ENCODE peak calls at places on chromosome 20, in four cellular contexts. S, F, Q and N are unnamed samples.

GRCh38 chr20:34713194-34713943 is 9.2 kb downstream of the TP53INP2 start:
- DNase-seq in S (no peak), F (no peak), Q (peak), N (no peak)

GRCh38 chr20:15865553-15865952 is 707.7 kb downstream of the KIF16B start:
- DNase-seq in S (no peak), F (no peak), Q (no peak), N (no peak)

GRCh38 chr20:22716824-22717351 is 132.5 kb upstream of the FOXA2 start:
- DNase-seq in S (no peak), F (no peak), Q (no peak), N (no peak)

GRCh38 chr20:63333241-63333836 is 27.8 kb downstream of the CHRNA4 start:
- DNase-seq in S (no peak), F (no peak), Q (no peak), N (no peak)

GRCh38 chr20:3382836-3383235 is 24.6 kb downstream of the DNAAF9 start:
- DNase-seq in S (no peak), F (no peak), Q (no peak), N (no peak)

GRCh38 chr20:775679-776135 is 7.4 kb upstream of the SLC52A3 start:
- DNase-seq in S (no peak), F (no peak), Q (no peak), N (no peak)

GRCh38 chr20:50848846-50849673 is 54.2 kb downstream of the BCAS4 start:
- DNase-seq in S (no peak), F (no peak), Q (no peak), N (no peak)

GRCh38 chr20:64038252-64038578 is 2.2 kb downstream of the C20orf204 start:
- DNase-seq in S (no peak), F (no peak), Q (no peak), N (no peak)

GRCh38 chr20:22700387-22700786 is 116.0 kb upstream of the FOXA2 start:
- DNase-seq in S (no peak), F (no peak), Q (no peak), N (no peak)

GRCh38 chr20:35901678-35902544 is 52.4 kb downstream of the SCAND1 start:
- DNase-seq in S (no peak), F (no peak), Q (peak), N (no peak)

GRCh38 chr20:51660741-51661608 is 107.2 kb downstream of the ATP9A start:
- DNase-seq in S (no peak), F (no peak), Q (peak), N (no peak)

GRCh38 chr20:51810155-51811039 is 8.1 kb upstream of the SALL4 start:
- DNase-seq in S (no peak), F (no peak), Q (no peak), N (no peak)

GRCh38 chr20:53786071-53786444 is 192.4 kb upstream of the ZNF217 start:
- DNase-seq in S (no peak), F (no peak), Q (no peak), N (no peak)

GRCh38 chr20:51350941-51351631 is 191.4 kb downstream of the NFATC2 start:
- DNase-seq in S (no peak), F (no peak), Q (peak), N (no peak)

GRCh38 chr20:24960302-24960801 is 11.3 kb downstream of the CST7 start:
- DNase-seq in S (no peak), F (peak), Q (no peak), N (no peak)

GRCh38 chr20:39190666-39191570 is 228.8 kb downstream of the DHX35 start:
- DNase-seq in S (no peak), F (no peak), Q (peak), N (no peak)

GRCh38 chr20:63591147-63591533 is 17.1 kb upstream of the HELZ2 start:
- DNase-seq in S (no peak), F (no peak), Q (no peak), N (no peak)

GRCh38 chr20:16350465-16350864 is 222.8 kb downstream of the KIF16B start:
- DNase-seq in S (peak), F (no peak), Q (peak), N (no peak)

GRCh38 chr20:23230766-23231385 is 119.7 kb upstream of the NXT1 start:
- DNase-seq in S (no peak), F (no peak), Q (no peak), N (no peak)

GRCh38 chr20:62606551-62607201 is 35.6 kb upstream of the SLCO4A1 start:
- DNase-seq in S (no peak), F (no peak), Q (no peak), N (no peak)

GRCh38 chr20:32457476-32457986 is 99.4 kb downstream of the ASXL1 start:
- DNase-seq in S (peak), F (peak), Q (peak), N (peak)

GRCh38 chr20:36951198-36951976 is at the start of gene SAMHD1:
- DNase-seq in S (peak), F (peak), Q (peak), N (peak)
- TF ChIP-seq CTCF in S (no peak), F (peak), Q (no peak), N (no peak)

GRCh38 chr20:13299401-13299800 is 78.3 kb downstream of the ISM1 start:
- DNase-seq in S (no peak), F (no peak), Q (no peak), N (no peak)

GRCh38 chr20:13301596-13301995 is 80.5 kb downstream of the ISM1 start:
- DNase-seq in S (no peak), F (no peak), Q (no peak), N (no peak)

GRCh38 chr20:13307562-13308163 is 86.6 kb downstream of the ISM1 start:
- DNase-seq in S (no peak), F (no peak), Q (no peak), N (no peak)

GRCh38 chr20:13298692-13299373 is 77.8 kb downstream of the ISM1 start:
- DNase-seq in S (no peak), F (no peak), Q (no peak), N (no peak)

GRCh38 chr20:13302647-13303425 is 81.8 kb downstream of the ISM1 start:
- DNase-seq in S (no peak), F (no peak), Q (peak), N (peak)
- TF ChIP-seq CTCF in S (peak), F (peak), Q (peak), N (peak)

GRCh38 chr20:59402697-59403096 is 102.3 kb downstream of the EDN3 start:
- DNase-seq in S (no peak), F (no peak), Q (no peak), N (no peak)

GRCh38 chr20:59404749-59405148 is 104.3 kb downstream of the EDN3 start:
- DNase-seq in S (no peak), F (no peak), Q (no peak), N (no peak)

GRCh38 chr20:59403962-59404314 is 103.5 kb downstream of the EDN3 start:
- DNase-seq in S (no peak), F (no peak), Q (no peak), N (no peak)

GRCh38 chr20:59405226-59405815 is 104.9 kb downstream of the EDN3 start:
- DNase-seq in S (no peak), F (no peak), Q (no peak), N (no peak)

GRCh38 chr20:59403261-59403961 is 103.0 kb downstream of the EDN3 start:
- DNase-seq in S (peak), F (peak), Q (no peak), N (peak)
- TF ChIP-seq CTCF in S (peak), F (peak), Q (peak), N (peak)

GRCh38 chr20:44691424-44692423 is 23.4 kb upstream of the CCN5 start:
- DNase-seq in S (no peak), F (no peak), Q (no peak), N (no peak)

GRCh38 chr20:44690781-44691423 is 24.3 kb upstream of the CCN5 start:
- DNase-seq in S (no peak), F (no peak), Q (no peak), N (no peak)

GRCh38 chr20:44686934-44687333 is 28.2 kb upstream of the CCN5 start:
- DNase-seq in S (no peak), F (no peak), Q (no peak), N (no peak)

GRCh38 chr20:44689809-44690208 is 25.4 kb upstream of the CCN5 start:
- DNase-seq in S (no peak), F (no peak), Q (no peak), N (peak)

DNA sequence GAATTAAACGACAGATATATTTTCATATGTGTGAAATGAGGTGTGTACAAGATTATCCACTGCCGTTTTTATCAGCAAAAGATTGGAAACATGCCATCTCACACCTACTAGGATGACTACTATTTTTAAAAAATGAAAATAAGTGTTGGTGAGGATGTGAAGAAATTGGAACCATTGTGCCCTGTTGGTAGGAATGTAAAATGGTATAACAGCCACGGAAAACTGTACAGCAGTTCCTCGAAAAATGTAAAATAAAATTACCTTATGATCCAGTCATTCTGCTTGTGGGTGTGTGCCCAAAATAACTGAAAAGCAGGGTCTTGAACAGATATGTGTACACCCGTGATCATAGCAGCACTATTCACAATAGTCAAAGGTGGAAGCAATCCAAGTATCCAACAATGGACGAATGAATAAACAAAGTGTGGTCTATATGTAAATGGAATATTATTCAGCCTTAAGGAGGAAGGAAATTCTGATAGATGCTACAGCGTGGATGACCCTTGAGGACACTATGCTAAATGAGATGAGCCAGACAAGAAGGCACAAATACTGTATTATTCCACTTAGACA is 27.0 kb upstream of the CCN5 start:
- DNase-seq in S (no peak), F (no peak), Q (no peak), N (no peak)
- TF ChIP-seq CTCF in S (no peak), F (no peak), Q (peak), N (no peak)

GRCh38 chr20:10047427-10047826 is 12.6 kb downstream of the ANKEF1 start:
- DNase-seq in S (no peak), F (no peak), Q (no peak), N (peak)
- TF ChIP-seq CTCF in S (no peak), F (peak), Q (no peak), N (peak)

GRCh38 chr20:12177657-12178293 is 260.1 kb downstream of the BTBD3 start:
- DNase-seq in S (no peak), F (no peak), Q (no peak), N (no peak)

GRCh38 chr20:12179692-12180091 is 262.0 kb downstream of the BTBD3 start:
- DNase-seq in S (no peak), F (no peak), Q (no peak), N (no peak)

GRCh38 chr20:12175538-12175937 is 257.8 kb downstream of the BTBD3 start:
- DNase-seq in S (no peak), F (no peak), Q (no peak), N (no peak)

GRCh38 chr20:12180107-12180661 is 262.5 kb downstream of the BTBD3 start:
- DNase-seq in S (no peak), F (no peak), Q (no peak), N (no peak)
- TF ChIP-seq CTCF in S (no peak), F (no peak), Q (no peak), N (no peak)

DNA sequence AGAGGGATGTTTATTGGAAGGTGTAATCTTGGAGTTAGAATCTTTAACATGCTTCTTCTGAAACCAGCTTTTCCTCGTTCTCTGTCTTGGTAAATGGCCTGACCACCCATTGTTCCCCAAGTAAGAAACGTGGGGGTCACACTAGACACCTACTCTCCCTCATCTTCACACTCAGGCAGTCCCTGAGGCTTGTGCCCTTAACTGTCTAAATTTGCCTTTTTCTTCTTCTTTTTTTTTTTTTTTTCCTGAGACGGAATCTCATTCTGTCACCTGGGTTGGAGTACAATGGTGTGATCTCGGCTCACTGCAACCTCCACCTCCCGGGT is 16.2 kb upstream of the ARFGEF2 start:
- DNase-seq in S (no peak), F (no peak), Q (no peak), N (no peak)
- TF ChIP-seq CTCF in S (no peak), F (peak), Q (peak), N (peak)

DNA sequence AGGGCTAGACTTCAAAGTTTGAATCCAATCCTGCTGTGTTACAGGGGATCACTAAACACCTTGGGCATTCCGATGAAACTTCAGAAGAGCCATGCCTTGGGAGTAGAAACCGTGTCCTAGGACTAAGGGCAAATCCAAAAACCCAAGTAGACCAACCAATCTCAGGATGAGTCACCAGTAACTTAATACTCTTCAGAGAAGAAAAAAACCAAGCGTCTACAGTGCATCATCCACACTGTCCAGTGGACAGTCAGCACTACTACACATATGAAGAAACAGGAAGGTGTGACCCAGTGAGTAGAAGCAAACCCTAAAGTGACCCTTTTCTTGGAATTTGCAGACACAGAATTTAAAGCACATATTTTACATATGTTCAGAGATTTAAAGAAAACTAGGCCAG is 39.4 kb upstream of the VAPB start:
- DNase-seq in S (no peak), F (no peak), Q (peak), N (no peak)
- TF ChIP-seq CTCF in S (no peak), F (no peak), Q (peak), N (no peak)

GRCh38 chr20:13800728-13801134 is 15.9 kb downstream of the NDUFAF5 start:
- DNase-seq in S (peak), F (no peak), Q (peak), N (peak)
- TF ChIP-seq CTCF in S (no peak), F (no peak), Q (no peak), N (no peak)